ENCODE peak calls at places on chromosomes 13 and 19, in ten cellular contexts. I, W, K, A, T, G, J, C, V and X are unnamed samples.

GRCh38 chr13:30618186-30618937 is 642 bp downstream of the USPL1 start:
- DNase-seq in W (no peak), V (no peak), C (peak), G (peak), A (no peak), I (no peak), K (no peak), T (no peak), J (peak), X (no peak)

GRCh38 chr19:33890569-33890968 is 93.9 kb downstream of the KCTD15 start:
- DNase-seq in V (no peak), K (no peak), T (no peak), G (no peak), A (no peak), W (no peak), I (no peak), J (no peak), C (no peak), X (no peak)

GRCh38 chr19:55519461-55520311 is 17.2 kb downstream of the SBK2 start:
- DNase-seq in G (no peak), T (no peak), I (no peak), W (no peak), V (no peak), C (no peak), K (no peak), J (peak), A (peak), X (no peak)

GRCh38 chr19:29836409-29836825 is 24.6 kb downstream of the CCNE1 start:
- DNase-seq in I (peak), W (no peak), C (no peak), T (no peak), J (no peak), V (no peak), G (no peak), A (no peak), K (no peak), X (no peak)

GRCh38 chr19:46898731-46899130 is 37.9 kb downstream of the ARHGAP35 start:
- DNase-seq in G (no peak), C (no peak), T (no peak), K (no peak), I (no peak), J (peak), W (no peak), V (no peak), A (no peak), X (no peak)

GRCh38 chr19:51084505-51084904 is 1.8 kb upstream of the KLK14 start:
- DNase-seq in A (no peak), J (no peak), W (no peak), V (no peak), G (no peak), C (no peak), K (no peak), T (no peak), I (peak), X (no peak)

GRCh38 chr13:95643009-95643408 is 1.5 kb downstream of the DZIP1 start:
- DNase-seq in K (peak), T (no peak), V (no peak), I (no peak), A (no peak), W (no peak), C (peak), G (no peak), J (no peak), X (no peak)

GRCh38 chr13:31361673-31362072 is 161.9 kb downstream of the B3GLCT start:
- DNase-seq in C (peak), J (no peak), V (no peak), K (no peak), A (no peak), W (no peak), G (no peak), I (no peak), T (no peak), X (no peak)

GRCh38 chr13:44848956-44849748 is 140.1 kb downstream of the NUFIP1 start:
- DNase-seq in W (no peak), A (no peak), J (no peak), G (no peak), C (no peak), I (no peak), V (no peak), T (no peak), K (no peak), X (no peak)
- H3K27ac ChIP-seq in W (no peak), A (no peak), J (no peak), G (peak), C (no peak), I (no peak), V (peak), T (peak), K (no peak), X (peak)

DNA sequence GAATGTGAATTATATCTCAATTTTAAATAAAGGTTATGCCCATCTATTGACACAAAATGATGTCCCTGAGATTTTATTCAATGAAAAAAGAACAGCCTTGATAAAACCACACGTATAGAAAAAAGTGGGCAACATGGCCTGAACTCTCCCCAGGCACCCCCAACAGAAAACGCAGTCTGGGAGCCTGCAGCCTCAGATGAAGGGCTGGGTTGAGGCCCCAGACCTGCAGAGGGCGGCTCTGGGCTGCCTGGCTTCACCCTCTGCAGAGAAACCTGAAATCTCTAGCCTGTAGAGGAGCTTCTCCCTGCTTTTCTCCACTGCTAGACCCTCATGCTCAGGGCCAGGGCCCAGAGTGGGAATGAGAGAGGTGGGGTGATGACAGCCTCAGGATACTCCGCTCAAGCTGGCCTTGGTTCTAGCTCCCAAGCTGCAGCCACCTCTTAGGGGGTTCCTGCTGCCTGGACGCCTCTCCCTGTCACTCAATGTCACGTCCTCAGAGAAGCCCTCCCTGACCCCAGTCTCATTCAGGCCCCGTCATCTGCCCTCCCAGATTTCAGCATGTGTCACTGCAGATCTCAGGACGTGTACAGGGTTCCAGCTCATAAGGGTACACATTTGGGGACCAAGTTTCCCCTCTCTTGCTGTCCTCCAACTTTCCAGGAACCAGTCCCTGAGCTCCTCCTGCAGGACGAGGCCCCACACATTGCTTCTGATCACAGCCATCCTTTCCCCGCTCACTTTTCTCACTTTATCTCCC is 1.8 kb downstream of the MBD3 start:
- DNase-seq in I (no peak), K (peak), A (peak), G (no peak), W (no peak), T (no peak), V (no peak), J (no peak), C (peak), X (no peak)
- H3K27ac ChIP-seq in I (no peak), K (no peak), A (peak), G (peak), W (peak), T (peak), V (peak), J (peak), C (peak), X (peak)

GRCh38 chr13:29576581-29576980 is 18.9 kb downstream of the SLC7A1 start:
- DNase-seq in C (no peak), T (no peak), I (no peak), V (no peak), G (no peak), J (no peak), K (no peak), A (no peak), W (no peak), X (no peak)
- H3K27ac ChIP-seq in C (no peak), T (no peak), I (no peak), V (no peak), G (no peak), J (peak), K (no peak), A (no peak), W (no peak), X (no peak)

GRCh38 chr19:38769635-38770211 is 3.6 kb downstream of the LGALS7 start:
- DNase-seq in I (peak), J (peak), K (peak), C (peak), W (peak), G (peak), V (peak), T (peak), A (peak), X (peak)
- H3K27ac ChIP-seq in I (peak), J (no peak), K (no peak), C (no peak), W (no peak), G (peak), V (peak), T (peak), A (no peak), X (peak)

DNA sequence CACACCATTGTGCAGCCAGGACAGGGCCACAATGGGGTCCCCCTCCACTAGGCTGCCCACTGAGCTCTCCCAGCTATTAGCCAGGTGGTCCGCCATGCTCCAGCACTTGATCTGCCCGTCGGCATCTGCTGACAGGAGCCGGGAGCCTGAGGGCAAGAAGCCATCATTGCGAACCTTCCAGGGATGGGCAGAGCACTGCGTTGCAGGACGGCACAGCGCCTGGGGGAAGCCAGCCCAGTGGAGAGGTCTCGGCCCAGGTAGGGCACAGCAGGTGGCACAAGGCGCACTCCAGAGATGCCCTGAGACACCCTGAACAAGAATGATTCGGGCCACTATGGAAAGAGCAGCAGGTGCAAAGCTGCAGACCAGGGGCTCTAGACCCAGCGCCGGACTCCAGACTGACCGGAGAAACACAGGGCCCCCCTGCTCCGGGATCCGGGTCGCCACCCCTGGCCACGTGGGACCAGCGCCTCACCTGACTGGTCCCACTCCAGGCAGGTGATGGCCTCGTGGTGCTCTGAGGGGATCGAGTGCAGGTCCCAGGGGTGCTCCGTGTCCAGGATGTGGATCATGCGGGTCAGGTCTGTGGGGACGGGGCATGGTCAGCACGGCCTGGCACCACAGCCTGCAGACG is 3.2 kb downstream of the MED16 start:
- DNase-seq in A (no peak), I (no peak), K (no peak), C (no peak), T (no peak), G (no peak), V (no peak), W (no peak), J (no peak), X (no peak)
- H3K27ac ChIP-seq in A (no peak), I (no peak), K (no peak), C (no peak), T (no peak), G (no peak), V (no peak), W (no peak), J (peak), X (no peak)

GRCh38 chr19:1239420-1239795 is 1.6 kb upstream of the CBARP start:
- DNase-seq in J (no peak), G (no peak), V (no peak), T (no peak), A (no peak), K (no peak), W (no peak), I (no peak), C (no peak), X (no peak)

GRCh38 chr19:1237754-1238372 is at the start of gene CBARP:
- DNase-seq in G (no peak), K (no peak), V (no peak), T (no peak), W (peak), A (no peak), J (no peak), I (peak), C (no peak), X (no peak)

GRCh38 chr19:1237027-1237659 is 662 bp downstream of the CBARP start:
- DNase-seq in W (peak), J (no peak), G (no peak), K (no peak), T (no peak), I (no peak), A (no peak), C (peak), V (no peak), X (no peak)

GRCh38 chr19:1239796-1240737 is 1.5 kb upstream of the ATP5F1D start:
- DNase-seq in A (peak), K (peak), G (peak), W (peak), I (peak), J (peak), T (peak), C (peak), V (no peak), X (no peak)

DNA sequence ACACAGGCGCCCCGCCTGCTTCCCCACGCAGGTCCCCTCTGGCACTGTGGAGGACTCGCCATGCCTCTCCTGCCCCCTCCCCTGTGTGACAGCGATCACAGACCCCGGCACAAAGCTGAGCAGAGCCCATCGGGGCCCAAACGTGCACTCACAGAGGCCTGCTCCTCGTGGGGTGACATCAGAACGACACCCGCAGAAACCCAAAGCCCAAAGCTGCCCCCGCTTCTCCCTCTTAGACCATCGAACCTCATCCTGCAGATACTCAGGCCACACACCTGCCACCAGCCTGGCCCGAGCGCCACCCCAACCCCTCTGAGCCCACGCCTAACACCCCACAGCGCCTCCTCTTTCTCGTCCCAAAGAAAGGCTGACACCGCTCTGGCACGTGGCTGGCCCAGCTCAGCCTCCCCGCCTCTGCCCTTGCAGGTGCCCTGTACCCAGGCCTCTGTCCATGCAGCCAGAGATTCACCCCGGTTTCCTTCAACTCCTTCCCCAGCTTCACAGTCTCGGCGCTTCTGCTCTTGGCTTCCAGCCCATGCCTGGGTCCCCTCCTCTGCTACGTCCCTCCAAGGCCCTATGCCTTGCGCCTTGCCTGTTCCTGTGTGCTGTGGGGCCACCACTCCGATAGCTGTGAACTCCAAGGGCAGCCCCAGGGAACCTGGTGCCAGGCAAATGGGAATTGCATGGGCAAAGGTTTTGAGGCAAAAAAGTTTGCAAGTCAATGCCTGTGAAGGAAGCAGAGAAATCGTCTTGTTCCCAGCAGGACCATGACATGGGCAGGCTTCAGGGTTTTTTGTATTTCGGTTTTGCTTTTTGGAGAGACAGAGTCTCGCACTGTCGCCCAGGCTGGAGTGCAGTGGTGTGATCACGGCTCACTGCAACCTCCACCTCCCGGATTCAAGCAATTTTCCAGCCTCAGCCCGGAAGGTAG is 833 bp upstream of the CBARP start:
- DNase-seq in I (peak), C (no peak), T (no peak), J (no peak), K (no peak), W (peak), G (no peak), A (no peak), V (no peak), X (no peak)
- H3K27ac ChIP-seq in I (no peak), C (no peak), T (peak), J (peak), K (no peak), W (no peak), G (peak), A (peak), V (peak), X (peak)

GRCh38 chr19:49869009-49869483 is 1.7 kb upstream of the PNKP start:
- DNase-seq in V (no peak), G (no peak), C (no peak), J (no peak), W (peak), K (no peak), I (peak), A (no peak), T (no peak), X (no peak)
- H3K27ac ChIP-seq in V (peak), G (peak), C (peak), J (peak), W (no peak), K (peak), I (peak), A (peak), T (peak), X (peak)